ENCODE peak calls at places on chromosomes 13 and 19, in five cellular contexts. H, D, E, G and R are unnamed samples.

GRCh38 chr13:106103779-106104178 is 431.7 kb downstream of the EFNB2 start:
- DNase-seq in H (no peak), D (peak; percentile 88), E (peak; percentile 42), G (no peak), R (no peak)

GRCh38 chr13:112322562-112322961 is 53.6 kb upstream of the SPACA7 start:
- DNase-seq in H (no peak), D (no peak), E (no peak), G (no peak), R (no peak)

GRCh38 chr13:102555914-102556553 is 40.8 kb upstream of the TPP2 start:
- DNase-seq in H (no peak), D (no peak), E (peak; percentile 63), G (no peak), R (no peak)

GRCh38 chr13:73223372-73223781 is 164.6 kb downstream of the KLF5 start:
- DNase-seq in H (no peak), D (no peak), E (no peak), G (no peak), R (no peak)

GRCh38 chr19:46859637-46860124 is 1.1 kb upstream of the ARHGAP35 start:
- DNase-seq in H (peak; percentile 88), D (no peak), E (peak; percentile 78), G (no peak), R (no peak)

GRCh38 chr13:74202129-74202528 is 67.9 kb upstream of the KLF12 start:
- DNase-seq in H (no peak), D (no peak), E (no peak), G (no peak), R (no peak)

GRCh38 chr19:49862411-49863253 is 4.7 kb downstream of the PNKP start:
- DNase-seq in H (no peak), D (no peak), E (no peak), G (peak; percentile 54), R (no peak)

GRCh38 chr13:24307211-24308067 is 1.9 kb upstream of the C1QTNF9 start:
- DNase-seq in H (no peak), D (peak; percentile 58), E (no peak), G (no peak), R (no peak)

GRCh38 chr19:17259118-17259780 is 5.3 kb downstream of the USHBP1 start:
- DNase-seq in H (no peak), D (no peak), E (peak; percentile 45), G (no peak), R (no peak)

GRCh38 chr19:38216785-38217746 is 7.0 kb downstream of the DPF1 start:
- DNase-seq in H (no peak), D (no peak), E (no peak), G (no peak), R (no peak)

GRCh38 chr19:12983561-12984142 is 11.6 kb upstream of the NFIX start:
- DNase-seq in H (peak; percentile 83), D (no peak), E (peak; percentile 87), G (peak; percentile 81), R (peak; percentile 87)

GRCh38 chr13:107942030-107942617 is 273.2 kb downstream of the LIG4 start:
- DNase-seq in H (no peak), D (no peak), E (no peak), G (no peak), R (no peak)

GRCh38 chr13:79194272-79194671 is 211.8 kb downstream of the RBM26 start:
- DNase-seq in H (no peak), D (no peak), E (no peak), G (no peak), R (no peak)

GRCh38 chr13:49218493-49219051 is 1.6 kb upstream of the MLNR start:
- DNase-seq in H (no peak), D (no peak), E (peak; percentile 36), G (no peak), R (no peak)

GRCh38 chr19:55935206-55935605 is 3.1 kb upstream of the NLRP13 start:
- DNase-seq in H (no peak), D (no peak), E (no peak), G (no peak), R (no peak)

GRCh38 chr19:55927991-55928390 is 4.1 kb downstream of the NLRP13 start:
- DNase-seq in H (no peak), D (no peak), E (no peak), G (no peak), R (no peak)

GRCh38 chr19:55931936-55932386 is at the start of gene NLRP13:
- DNase-seq in H (no peak), D (no peak), E (no peak), G (no peak), R (no peak)

DNA sequence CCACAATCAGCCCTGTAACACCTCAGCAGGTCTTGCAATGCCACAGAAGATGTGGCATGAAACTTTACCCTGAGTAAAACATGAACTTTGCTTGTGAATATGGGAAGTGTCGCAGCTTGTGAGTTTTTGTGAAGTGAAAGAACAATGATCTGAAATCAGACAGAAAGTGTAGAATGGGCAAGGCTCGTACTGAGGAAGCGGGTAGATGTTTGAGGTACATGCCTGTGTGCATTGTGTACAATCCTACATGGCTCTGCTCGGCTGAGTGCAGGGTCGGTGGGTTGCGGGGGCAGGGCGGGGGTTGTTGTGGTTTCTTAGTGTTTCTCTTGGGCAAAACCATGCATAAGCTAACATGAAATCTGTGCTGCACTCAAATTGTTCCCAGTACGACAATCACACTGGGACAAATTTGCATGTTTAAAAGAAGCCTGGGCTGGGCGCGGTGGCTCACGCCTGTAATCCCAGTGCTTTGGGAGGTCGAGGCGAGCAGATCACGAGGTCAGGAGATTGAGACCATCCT is 1.1 kb downstream of the NLRP13 start:
- DNase-seq in H (no peak), D (no peak), E (no peak), G (no peak), R (no peak)
- H3K9me3 ChIP-seq in H (peaks cover 4% of the 10 kb centered on the region), D (no peaks in the 10 kb centered on the region), E (no peaks in the 10 kb centered on the region), G (peaks cover 1% of the 10 kb centered on the region), R (no peaks in the 10 kb centered on the region)

GRCh38 chr19:19937403-19937802 is 36.7 kb downstream of the ZNF93 start:
- DNase-seq in H (no peak), D (no peak), E (no peak), G (no peak), R (no peak)
- H3K9me3 ChIP-seq in H (peaks cover 43% of the 10 kb centered on the region), D (peaks cover 49% of the 10 kb centered on the region), E (peaks cover 26% of the 10 kb centered on the region), G (peaks cover 4% of the 10 kb centered on the region), R (peaks cover 42% of the 10 kb centered on the region)

GRCh38 chr13:99768986-99769385 is 202.6 kb downstream of the ZIC5 start:
- DNase-seq in H (no peak), D (no peak), E (no peak), G (no peak), R (no peak)

GRCh38 chr13:99765869-99766268 is 205.7 kb downstream of the ZIC5 start:
- DNase-seq in H (no peak), D (no peak), E (no peak), G (no peak), R (no peak)

DNA sequence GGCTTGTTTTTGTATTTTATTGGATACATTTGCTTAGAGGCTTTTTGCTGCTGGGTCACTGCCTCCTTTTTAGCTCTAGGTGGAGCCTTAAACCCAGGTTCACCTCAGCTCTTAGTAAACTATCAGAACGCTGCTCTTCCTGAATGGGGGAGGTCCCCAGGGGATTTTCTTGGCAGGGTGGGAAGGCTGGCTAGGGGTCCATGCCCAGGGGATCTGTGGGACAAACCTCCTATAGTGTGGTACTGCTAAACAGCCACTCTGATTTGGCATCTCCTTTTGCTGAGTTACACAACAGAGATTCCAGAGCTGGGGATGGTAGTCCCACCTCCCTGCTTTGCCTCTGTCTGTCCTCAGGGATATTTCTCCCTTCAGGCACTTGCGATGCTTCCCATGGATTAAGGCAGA is 204.9 kb downstream of the ZIC5 start:
- DNase-seq in H (no peak), D (no peak), E (no peak), G (no peak), R (no peak)
- H3K9me3 ChIP-seq in H (peaks cover 6% of the 10 kb centered on the region), D (no peaks in the 10 kb centered on the region), E (no peaks in the 10 kb centered on the region), G (peaks cover 8% of the 10 kb centered on the region), R (peaks cover 11% of the 10 kb centered on the region)

GRCh38 chr19:42172261-42172660 is 40.0 kb upstream of the POU2F2 start:
- DNase-seq in H (no peak), D (peak; percentile 93), E (no peak), G (no peak), R (no peak)
- H3K9me3 ChIP-seq in H (no peaks in the 10 kb centered on the region), D (no peaks in the 10 kb centered on the region), E (no peaks in the 10 kb centered on the region), G (no peaks in the 10 kb centered on the region), R (no peaks in the 10 kb centered on the region)

GRCh38 chr19:31135841-31136240 is 213.4 kb downstream of the TSHZ3 start:
- DNase-seq in H (no peak), D (no peak), E (peak; percentile 84), G (no peak), R (no peak)

GRCh38 chr19:31141301-31141700 is 207.9 kb downstream of the TSHZ3 start:
- DNase-seq in H (no peak), D (no peak), E (no peak), G (no peak), R (no peak)

GRCh38 chr19:31139871-31140505 is 209.2 kb downstream of the TSHZ3 start:
- DNase-seq in H (no peak), D (no peak), E (peak; percentile 92), G (no peak), R (no peak)

GRCh38 chr19:31140717-31141116 is 208.5 kb downstream of the TSHZ3 start:
- DNase-seq in H (no peak), D (no peak), E (peak; percentile 69), G (no peak), R (no peak)

DNA sequence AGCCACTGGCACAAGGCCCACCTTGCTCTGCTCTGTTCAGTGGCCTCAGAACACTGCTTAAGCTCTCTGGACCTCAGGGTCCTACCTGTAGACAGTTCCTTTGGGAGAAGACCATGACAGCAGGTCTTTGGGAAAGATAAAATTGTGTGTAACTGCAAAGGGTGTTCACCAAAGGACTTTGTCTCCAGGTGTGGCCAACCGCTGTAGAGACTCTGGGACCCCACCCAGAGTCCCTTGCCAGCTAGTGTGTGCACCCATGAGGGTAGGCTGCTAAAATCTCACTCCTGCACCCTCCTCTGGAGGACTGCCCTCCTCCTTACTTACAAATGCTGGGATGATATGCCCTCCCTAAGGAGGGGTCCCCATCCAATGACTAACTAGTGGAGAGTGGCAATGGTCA is 211.2 kb downstream of the TSHZ3 start:
- DNase-seq in H (no peak), D (no peak), E (no peak), G (no peak), R (no peak)
- H3K9me3 ChIP-seq in H (no peaks in the 10 kb centered on the region), D (no peaks in the 10 kb centered on the region), E (no peaks in the 10 kb centered on the region), G (no peaks in the 10 kb centered on the region), R (no peaks in the 10 kb centered on the region)

DNA sequence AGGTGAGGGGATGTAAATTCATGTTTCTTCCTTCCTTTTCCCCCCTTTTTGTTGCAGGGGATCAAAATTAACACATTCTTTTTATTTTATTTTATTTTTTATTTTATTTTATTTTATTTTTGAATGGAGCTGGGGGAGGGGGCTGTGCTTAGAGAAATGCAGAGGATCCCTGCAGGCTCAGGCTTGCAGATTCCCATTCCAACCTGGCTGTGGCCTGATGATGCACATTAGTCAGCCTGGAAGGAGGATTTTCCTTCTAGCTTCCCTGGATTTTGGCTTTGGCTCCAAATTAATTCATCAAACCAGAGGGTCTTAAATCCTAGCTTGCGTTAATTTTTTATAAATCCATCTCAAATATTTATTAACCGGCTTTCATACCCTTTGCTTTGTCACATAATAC is 67.0 kb downstream of the FREM2 start:
- DNase-seq in H (no peak), D (no peak), E (no peak), G (no peak), R (no peak)
- H3K9me3 ChIP-seq in H (no peaks in the 10 kb centered on the region), D (no peaks in the 10 kb centered on the region), E (no peaks in the 10 kb centered on the region), G (no peaks in the 10 kb centered on the region), R (no peaks in the 10 kb centered on the region)